ENCODE peak calls at places on chromosomes 3 and 15, in eight cellular contexts. V is PC-3; Y is GDM1; E is kidney; H is stimulated activated CD4-positive, alpha-beta T cell treated with anti-CD3 and anti-CD28 coated beads, Interleukin-1b, Interleukin-23, amount 100 ng/mL, for 24 hours; R is GM23248; K is NCI-H460; D is keratinocyte. A is an unnamed sample.

GRCh38 chr15:58520464-58520863 is 88.7 kb downstream of the LIPC start:
- DNase-seq in H (no peak), Y (peak; percentile 14), R (no peak), E (no peak), V (no peak), K (no peak), D (no peak), A (no peak)

GRCh38 chr3:106013971-106014370 is 145.2 kb upstream of the CBLB start:
- DNase-seq in H (no peak), K (no peak), Y (no peak), E (no peak), R (peak; percentile 98), V (peak; percentile 98), D (peak; percentile 95), A (no peak)

GRCh38 chr3:144018776-144019175 is 47.2 kb downstream of the DIPK2A start:
- DNase-seq in V (peak; percentile 49), D (peak; percentile 9), H (no peak), R (peak; percentile 87), E (no peak), Y (no peak), K (no peak), A (no peak)

GRCh38 chr3:52220380-52221026 is 4.9 kb downstream of the TLR9 start:
- DNase-seq in Y (peak; percentile 73), R (peak; percentile 77), E (peak; percentile 91), K (peak; percentile 52), H (peak; percentile 86), D (no peak), V (peak; percentile 93), A (peak; percentile 65)

GRCh38 chr3:72191211-72191960 is 406.4 kb upstream of the PROK2 start:
- DNase-seq in V (no peak), H (no peak), K (no peak), D (no peak), E (no peak), Y (no peak), R (peak; percentile 36), A (no peak)

GRCh38 chr15:78715930-78716329 is 74.9 kb upstream of the CHRNB4 start:
- DNase-seq in V (peak; percentile 71), D (peak; percentile 85), E (no peak), R (peak; percentile 78), H (no peak), Y (no peak), K (peak; percentile 26), A (no peak)

GRCh38 chr15:66014639-66015182 is 145.4 kb downstream of the RAB11A start:
- DNase-seq in D (no peak), K (no peak), E (no peak), H (no peak), R (no peak), Y (no peak), V (no peak), A (no peak)

GRCh38 chr15:89673162-89673506 is 6.0 kb downstream of the PLIN1 start:
- DNase-seq in R (peak; percentile 38), H (no peak), V (peak; percentile 30), D (no peak), K (no peak), Y (no peak), E (no peak), A (no peak)

GRCh38 chr3:192869131-192870027 is 48.3 kb downstream of the MB21D2 start:
- DNase-seq in E (no peak), K (no peak), R (peak; percentile 82), V (peak; percentile 71), D (no peak), H (no peak), Y (no peak), A (no peak)

GRCh38 chr15:96804754-96805153 is 474.3 kb downstream of the NR2F2 start:
- DNase-seq in K (no peak), D (no peak), Y (no peak), H (no peak), V (no peak), R (no peak), E (no peak), A (no peak)

GRCh38 chr3:73804204-73804603 is 179.5 kb upstream of the PDZRN3 start:
- DNase-seq in R (no peak), V (no peak), D (no peak), Y (no peak), H (no peak), E (no peak), K (no peak), A (no peak)

GRCh38 chr15:71596672-71597071 is 213.7 kb upstream of the NR2E3 start:
- DNase-seq in V (no peak), H (no peak), D (no peak), R (peak; percentile 54), Y (no peak), E (no peak), K (no peak), A (no peak)

GRCh38 chr15:37931321-37931720 is 3.1 kb upstream of the TMCO5A start:
- DNase-seq in Y (no peak), K (no peak), D (no peak), V (peak; percentile 9), E (no peak), H (no peak), R (no peak), A (no peak)

GRCh38 chr15:66655997-66656396 is 46.0 kb upstream of the SMAD6 start:
- DNase-seq in V (peak; percentile 73), E (no peak), H (no peak), K (no peak), Y (no peak), D (no peak), R (no peak), A (no peak)

GRCh38 chr15:92652576-92652966 is 3.0 kb downstream of the FAM174B start:
- DNase-seq in H (no peak), Y (no peak), K (no peak), R (no peak), E (no peak), D (no peak), V (peak; percentile 38), A (no peak)

GRCh38 chr3:149657796-149658443 is at the start of gene WWTR1:
- DNase-seq in Y (no peak), D (no peak), R (peak; percentile 94), K (peak; percentile 89), H (no peak), E (peak; percentile 99), V (peak; percentile 97), A (no peak)

GRCh38 chr3:33074217-33075067 is 22.5 kb downstream of the GLB1 start:
- DNase-seq in R (peak; percentile 81), H (peak; percentile 58), D (no peak), E (no peak), V (peak; percentile 84), Y (peak; percentile 54), K (peak; percentile 55), A (no peak)

GRCh38 chr3:9036327-9037112 is 73.2 kb upstream of the RAD18 start:
- DNase-seq in K (no peak), E (no peak), V (no peak), R (peak; percentile 68), D (no peak), H (no peak), Y (no peak), A (no peak)

A was measured in T-helper 22 cell.